ENCODE peak calls at places on chromosomes 7 and 10, in seven cellular contexts. N is kidney tubule cell; W is activated CD4-positive, alpha-beta T cell treated with anti-CD3 and anti-CD28 coated beads, Interleukin-2, amount 10 ng/mL, durations not matched to agents 7 days and 5 days; Z is Right ventricle myocardium superior; J is dorsolateral prefrontal cortex; M is NCI-H1105; L is iPS-NIHi11. H is an unnamed sample.

GRCh38 chr10:110356628-110357245 is 52.0 kb upstream of the SMNDC1 start:
- DNase-seq in W (peak), L (peak), J (no peak), N (peak), Z (no peak), M (no peak), H (no peak)

GRCh38 chr7:156795415-156795814 is 97.6 kb downstream of the LMBR1 start:
- DNase-seq in L (no peak), J (no peak), M (no peak), W (no peak), N (no peak), Z (no peak), H (no peak)

GRCh38 chr10:28902215-28902614 is 224.9 kb downstream of the BAMBI start:
- DNase-seq in L (no peak), W (no peak), M (no peak), Z (no peak), N (no peak), J (no peak), H (no peak)

GRCh38 chr7:48311464-48311863 is 140.2 kb downstream of the ABCA13 start:
- DNase-seq in J (no peak), N (no peak), Z (no peak), M (no peak), L (no peak), W (no peak), H (no peak)

GRCh38 chr7:1136841-1137516 is 23.0 kb downstream of the ZFAND2A start:
- DNase-seq in W (no peak), J (no peak), Z (no peak), N (no peak), L (no peak), M (no peak), H (no peak)

GRCh38 chr10:69994262-69994661 is 58.4 kb upstream of the MACROH2A2 start:
- DNase-seq in W (no peak), N (peak), Z (no peak), M (no peak), J (peak), L (peak), H (no peak)

GRCh38 chr7:389911-390601 is 100.1 kb downstream of the FOXL3 start:
- DNase-seq in W (no peak), Z (peak), N (no peak), L (peak), M (no peak), J (no peak), H (no peak)

GRCh38 chr7:24572421-24573007 is 738 bp upstream of the PALS2 start:
- DNase-seq in Z (peak), W (peak), L (no peak), J (peak), M (peak), N (peak), H (no peak)

GRCh38 chr7:51315393-51316261 is 982 bp downstream of the COBL start:
- DNase-seq in N (peak), L (peak), M (peak), J (peak), W (no peak), Z (no peak), H (peak)

GRCh38 chr10:4279649-4280048 is 494.6 kb upstream of the KLF6 start:
- DNase-seq in W (no peak), M (no peak), Z (no peak), L (no peak), J (no peak), N (no peak), H (no peak)

GRCh38 chr10:50360486-50360885 is 109.2 kb upstream of the ASAH2 start:
- DNase-seq in J (no peak), L (no peak), N (peak), M (no peak), Z (no peak), W (no peak), H (no peak)

GRCh38 chr10:103854265-103854686 is 1.1 kb downstream of the SH3PXD2A start:
- DNase-seq in N (no peak), J (no peak), M (no peak), Z (no peak), L (peak), W (no peak), H (no peak)

GRCh38 chr7:44750921-44751571 is 2.4 kb downstream of the ZMIZ2 start:
- DNase-seq in L (peak), Z (no peak), W (peak), J (no peak), N (peak), M (no peak), H (no peak)

GRCh38 chr10:71269301-71270288 is 49.5 kb upstream of the SLC29A3 start:
- DNase-seq in N (no peak), W (no peak), M (no peak), J (no peak), L (peak), Z (no peak), H (no peak)

GRCh38 chr10:78251041-78251434 is 217.4 kb downstream of the RPS24 start:
- DNase-seq in Z (no peak), M (no peak), L (no peak), N (peak), J (no peak), W (no peak), H (no peak)

GRCh38 chr10:110324805-110325280 is 20.1 kb upstream of the SMNDC1 start:
- DNase-seq in M (no peak), J (no peak), L (no peak), Z (no peak), W (no peak), N (no peak), H (no peak)

GRCh38 chr10:3740157-3740871 is 44.7 kb downstream of the KLF6 start:
- DNase-seq in L (no peak), J (no peak), W (peak), Z (no peak), M (no peak), N (peak), H (no peak)

GRCh38 chr10:69902835-69903535 is 101.3 kb downstream of the COL13A1 start:
- DNase-seq in M (no peak), L (no peak), J (no peak), W (no peak), N (no peak), Z (no peak), H (no peak)

GRCh38 chr7:137097111-137097510 is 228.7 kb downstream of the CHRM2 start:
- DNase-seq in N (no peak), W (no peak), L (no peak), M (no peak), J (no peak), Z (no peak), H (no peak)

GRCh38 chr7:149704507-149704906 is 68.9 kb downstream of the ZNF467 start:
- DNase-seq in L (no peak), W (no peak), M (no peak), N (no peak), J (no peak), Z (no peak), H (no peak)

GRCh38 chr10:121088524-121088923 is 237.4 kb downstream of the WDR11 start:
- DNase-seq in W (no peak), L (peak), J (no peak), Z (no peak), N (peak), M (no peak), H (no peak)

GRCh38 chr7:150946826-150947750 is 31.0 kb downstream of the KCNH2 start:
- DNase-seq in Z (peak), M (no peak), J (peak), W (no peak), L (no peak), N (no peak), H (no peak)

GRCh38 chr7:69067397-69067796 is 530.9 kb upstream of the AUTS2 start:
- DNase-seq in J (no peak), W (no peak), N (peak), Z (no peak), L (peak), M (no peak), H (no peak)

GRCh38 chr10:5659702-5660528 is 6.5 kb downstream of the ASB13 start:
- DNase-seq in M (no peak), L (no peak), Z (peak), J (no peak), W (no peak), N (peak), H (no peak)

H was measured in NCI-H2171.